ENCODE peak calls at places on chromosomes 13 and 19, in six cellular contexts. One of them, this sample, is unnamed.

GRCh38 chr19:31092189-31092753 is 257.0 kb downstream of the TSHZ3 start:
- DNase-seq in IMR-90: no peak
- DNase-seq in brain microvascular endothelial cell: no peak
- DNase-seq in adrenal gland: peak; percentile 30
- DNase-seq in coronary artery: no peak
- DNase-seq in lower lobe of right lung: no peak
- DNase-seq in this sample: no peak

GRCh38 chr19:58332697-58333096 is 5.9 kb downstream of the ZSCAN22 start:
- DNase-seq in IMR-90: no peak
- DNase-seq in brain microvascular endothelial cell: no peak
- DNase-seq in adrenal gland: no peak
- DNase-seq in coronary artery: no peak
- DNase-seq in lower lobe of right lung: no peak
- DNase-seq in this sample: no peak

GRCh38 chr13:59360108-59360507 is 803.6 kb downstream of the DIAPH3 start:
- DNase-seq in IMR-90: no peak
- DNase-seq in brain microvascular endothelial cell: no peak
- DNase-seq in adrenal gland: peak; percentile 22
- DNase-seq in coronary artery: no peak
- DNase-seq in lower lobe of right lung: no peak
- DNase-seq in this sample: peak; percentile 57

GRCh38 chr13:102233566-102234208 is 168.2 kb downstream of the FGF14 start:
- DNase-seq in IMR-90: no peak
- DNase-seq in brain microvascular endothelial cell: no peak
- DNase-seq in adrenal gland: no peak
- DNase-seq in coronary artery: no peak
- DNase-seq in lower lobe of right lung: no peak
- DNase-seq in this sample: no peak

GRCh38 chr13:79749985-79750551 is 269.1 kb downstream of the NDFIP2 start:
- DNase-seq in IMR-90: peak; percentile 97
- DNase-seq in brain microvascular endothelial cell: peak; percentile 96
- DNase-seq in adrenal gland: peak; percentile 83
- DNase-seq in coronary artery: no peak
- DNase-seq in lower lobe of right lung: peak; percentile 63
- DNase-seq in this sample: peak; percentile 99

GRCh38 chr13:71613347-71613746 is 253.7 kb downstream of the DACH1 start:
- DNase-seq in IMR-90: no peak
- DNase-seq in brain microvascular endothelial cell: no peak
- DNase-seq in adrenal gland: no peak
- DNase-seq in coronary artery: no peak
- DNase-seq in lower lobe of right lung: no peak
- DNase-seq in this sample: no peak

GRCh38 chr13:110397445-110397844 is 90.4 kb downstream of the COL4A2 start:
- DNase-seq in IMR-90: peak; percentile 85
- DNase-seq in brain microvascular endothelial cell: no peak
- DNase-seq in adrenal gland: peak; percentile 32
- DNase-seq in coronary artery: no peak
- DNase-seq in lower lobe of right lung: no peak
- DNase-seq in this sample: peak; percentile 92

GRCh38 chr13:40208517-40208916 is 457.9 kb downstream of the FOXO1 start:
- DNase-seq in IMR-90: no peak
- DNase-seq in brain microvascular endothelial cell: no peak
- DNase-seq in adrenal gland: no peak
- DNase-seq in coronary artery: no peak
- DNase-seq in lower lobe of right lung: no peak
- DNase-seq in this sample: no peak

GRCh38 chr19:29088761-29089160 is 124.2 kb downstream of the UQCRFS1 start:
- DNase-seq in IMR-90: no peak
- DNase-seq in brain microvascular endothelial cell: no peak
- DNase-seq in adrenal gland: no peak
- DNase-seq in coronary artery: no peak
- DNase-seq in lower lobe of right lung: no peak
- DNase-seq in this sample: no peak

GRCh38 chr19:58558623-58559274 is 338 bp upstream of the UBE2M start:
- DNase-seq in IMR-90: peak; percentile 98
- DNase-seq in brain microvascular endothelial cell: peak; percentile 98
- DNase-seq in adrenal gland: peak; percentile 99
- DNase-seq in coronary artery: peak; percentile 98
- DNase-seq in lower lobe of right lung: peak; percentile 99
- DNase-seq in this sample: peak; percentile 99

GRCh38 chr13:20157387-20157786 is 3.5 kb downstream of the GJA3 start:
- DNase-seq in IMR-90: no peak
- DNase-seq in brain microvascular endothelial cell: no peak
- DNase-seq in adrenal gland: no peak
- DNase-seq in coronary artery: no peak
- DNase-seq in lower lobe of right lung: no peak
- DNase-seq in this sample: no peak

GRCh38 chr19:38303517-38304351 is at the start of gene C19orf33:
- DNase-seq in IMR-90: no peak
- DNase-seq in brain microvascular endothelial cell: no peak
- DNase-seq in adrenal gland: no peak
- DNase-seq in coronary artery: no peak
- DNase-seq in lower lobe of right lung: peak; percentile 88
- DNase-seq in this sample: no peak

GRCh38 chr13:23901365-23901764 is 4.1 kb upstream of the C1QTNF9B start:
- DNase-seq in IMR-90: peak; percentile 61
- DNase-seq in brain microvascular endothelial cell: peak; percentile 44
- DNase-seq in adrenal gland: no peak
- DNase-seq in coronary artery: no peak
- DNase-seq in lower lobe of right lung: no peak
- DNase-seq in this sample: no peak

GRCh38 chr19:43779147-43779819 is 1.5 kb downstream of the KCNN4 start:
- DNase-seq in IMR-90: no peak
- DNase-seq in brain microvascular endothelial cell: no peak
- DNase-seq in adrenal gland: no peak
- DNase-seq in coronary artery: no peak
- DNase-seq in lower lobe of right lung: peak; percentile 78
- DNase-seq in this sample: no peak

GRCh38 chr13:96821381-96821780 is 172.9 kb downstream of the OXGR1 start:
- DNase-seq in IMR-90: peak; percentile 12
- DNase-seq in brain microvascular endothelial cell: peak; percentile 21
- DNase-seq in adrenal gland: no peak
- DNase-seq in coronary artery: no peak
- DNase-seq in lower lobe of right lung: no peak
- DNase-seq in this sample: peak; percentile 39

GRCh38 chr13:67662997-67663396 is 432.9 kb upstream of the PCDH9 start:
- DNase-seq in IMR-90: no peak
- DNase-seq in brain microvascular endothelial cell: no peak
- DNase-seq in adrenal gland: no peak
- DNase-seq in coronary artery: no peak
- DNase-seq in lower lobe of right lung: no peak
- DNase-seq in this sample: no peak

GRCh38 chr19:8630796-8631424 is 477 bp downstream of the NFILZ start:
- DNase-seq in IMR-90: no peak
- DNase-seq in brain microvascular endothelial cell: no peak
- DNase-seq in adrenal gland: no peak
- DNase-seq in coronary artery: no peak
- DNase-seq in lower lobe of right lung: no peak
- DNase-seq in this sample: no peak

GRCh38 chr13:52850396-52851152 is 2.1 kb upstream of the PCDH8 start:
- DNase-seq in IMR-90: peak; percentile 7
- DNase-seq in brain microvascular endothelial cell: no peak
- DNase-seq in adrenal gland: peak; percentile 68
- DNase-seq in coronary artery: no peak
- DNase-seq in lower lobe of right lung: peak; percentile 78
- DNase-seq in this sample: peak; percentile 53

GRCh38 chr13:109738298-109738746 is 48.1 kb downstream of the IRS2 start:
- DNase-seq in IMR-90: no peak
- DNase-seq in brain microvascular endothelial cell: no peak
- DNase-seq in adrenal gland: no peak
- DNase-seq in coronary artery: no peak
- DNase-seq in lower lobe of right lung: no peak
- DNase-seq in this sample: no peak

GRCh38 chr13:44565881-44566280 is 10.2 kb downstream of the TSC22D1 start:
- DNase-seq in IMR-90: peak; percentile 23
- DNase-seq in brain microvascular endothelial cell: no peak
- DNase-seq in adrenal gland: no peak
- DNase-seq in coronary artery: no peak
- DNase-seq in lower lobe of right lung: no peak
- DNase-seq in this sample: no peak

GRCh38 chr19:19749332-19750130 is 16.6 kb upstream of the ZNF14 start:
- DNase-seq in IMR-90: no peak
- DNase-seq in brain microvascular endothelial cell: no peak
- DNase-seq in adrenal gland: no peak
- DNase-seq in coronary artery: peak; percentile 54
- DNase-seq in lower lobe of right lung: no peak
- DNase-seq in this sample: no peak

GRCh38 chr19:4977299-4978174 is 8.6 kb downstream of the KDM4B start:
- DNase-seq in IMR-90: peak; percentile 95
- DNase-seq in brain microvascular endothelial cell: peak; percentile 88
- DNase-seq in adrenal gland: peak; percentile 62
- DNase-seq in coronary artery: peak; percentile 78
- DNase-seq in lower lobe of right lung: no peak
- DNase-seq in this sample: peak; percentile 92

GRCh38 chr19:10654610-10655456 is 687 bp downstream of the ILF3 start:
- DNase-seq in IMR-90: no peak
- DNase-seq in brain microvascular endothelial cell: no peak
- DNase-seq in adrenal gland: peak; percentile 58
- DNase-seq in coronary artery: peak; percentile 83
- DNase-seq in lower lobe of right lung: peak; percentile 67
- DNase-seq in this sample: peak; percentile 29

GRCh38 chr13:27419333-27419732 is 5.1 kb upstream of the GTF3A start:
- DNase-seq in IMR-90: peak; percentile 23
- DNase-seq in brain microvascular endothelial cell: no peak
- DNase-seq in adrenal gland: no peak
- DNase-seq in coronary artery: no peak
- DNase-seq in lower lobe of right lung: no peak
- DNase-seq in this sample: no peak

GRCh38 chr13:60335531-60335930 is 61.5 kb upstream of the TDRD3 start:
- DNase-seq in IMR-90: peak; percentile 22
- DNase-seq in brain microvascular endothelial cell: no peak
- DNase-seq in adrenal gland: no peak
- DNase-seq in coronary artery: no peak
- DNase-seq in lower lobe of right lung: no peak
- DNase-seq in this sample: peak; percentile 30

GRCh38 chr19:48329167-48329891 is 4.0 kb downstream of the EMP3 start:
- DNase-seq in IMR-90: peak; percentile 59
- DNase-seq in brain microvascular endothelial cell: no peak
- DNase-seq in adrenal gland: no peak
- DNase-seq in coronary artery: no peak
- DNase-seq in lower lobe of right lung: no peak
- DNase-seq in this sample: peak; percentile 44

DNA sequence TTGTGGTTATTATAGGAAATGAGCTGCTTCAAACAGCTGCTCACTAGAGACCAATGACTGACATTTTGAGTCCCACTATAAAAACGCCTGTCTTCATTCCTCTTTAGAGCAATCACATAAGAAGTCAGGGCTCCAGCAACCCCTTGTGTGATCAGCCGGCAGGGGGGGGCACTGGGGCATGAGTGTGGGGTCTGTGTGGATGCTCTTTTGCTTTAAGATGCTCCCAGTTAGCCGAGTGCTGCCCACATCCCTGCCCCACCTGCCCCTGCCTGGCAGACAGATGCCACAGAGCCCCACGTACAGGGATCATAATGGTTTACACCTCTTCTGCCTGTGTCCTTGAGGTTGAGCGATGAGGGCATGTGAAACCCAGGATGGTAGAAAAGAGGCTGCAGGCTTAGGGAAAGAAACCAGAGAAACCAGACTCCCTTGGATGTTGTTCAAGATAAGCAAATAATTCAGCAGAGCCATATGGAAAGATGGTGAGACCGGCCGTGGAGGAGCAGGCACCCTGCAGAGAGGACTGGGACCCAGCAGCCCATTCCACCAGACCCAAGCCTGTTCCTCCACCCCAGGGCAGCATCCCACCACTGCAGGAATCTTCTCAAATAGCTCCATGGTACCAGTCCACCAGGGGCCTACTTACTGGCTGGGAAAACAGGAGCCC is 55.4 kb downstream of the CHST8 start:
- DNase-seq in IMR-90: no peak
- DNase-seq in brain microvascular endothelial cell: no peak
- DNase-seq in adrenal gland: no peak
- DNase-seq in coronary artery: peak; percentile 40
- DNase-seq in lower lobe of right lung: no peak
- DNase-seq in this sample: no peak
- TF ChIP-seq CTCF in IMR-90: no peak
- TF ChIP-seq CTCF in brain microvascular endothelial cell: no peak
- TF ChIP-seq CTCF in adrenal gland: no peak
- TF ChIP-seq CTCF in coronary artery: no peak
- TF ChIP-seq CTCF in lower lobe of right lung: no peak
- TF ChIP-seq CTCF in this sample: no peak

DNA sequence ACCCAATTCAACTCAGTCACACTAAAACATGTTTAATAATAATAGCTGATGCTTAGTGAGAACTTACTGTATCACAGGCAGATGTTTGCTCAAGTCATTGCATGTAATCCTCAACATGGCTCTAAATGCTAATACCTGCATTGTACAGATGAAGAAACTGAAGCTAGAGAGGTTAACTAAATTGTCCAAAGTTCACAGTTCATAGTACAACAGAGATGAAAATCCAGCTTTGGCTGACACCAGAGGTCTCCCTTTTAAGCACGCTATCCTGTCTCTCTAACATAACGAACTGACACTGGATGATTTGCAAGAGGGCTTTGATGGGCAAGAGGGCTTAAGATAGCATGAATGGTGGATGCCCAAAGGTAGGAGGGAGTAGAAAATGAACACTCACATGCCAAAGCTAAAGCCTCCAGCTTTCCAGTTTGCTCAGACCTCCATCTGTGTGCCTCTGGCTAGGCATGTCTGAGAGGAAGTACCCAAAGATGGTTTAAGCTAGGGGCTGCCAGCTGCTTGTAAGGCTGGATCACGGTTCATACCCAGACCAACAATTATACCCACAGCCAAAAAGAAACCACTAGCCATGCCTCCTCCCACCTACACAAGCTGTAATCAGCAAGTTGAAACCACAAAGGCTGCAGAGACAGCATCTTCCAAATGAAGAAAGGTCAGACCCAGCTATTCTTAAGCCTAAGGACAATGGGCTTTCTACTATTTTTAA is 196.9 kb upstream of the UBL3 start:
- DNase-seq in IMR-90: peak; percentile 11
- DNase-seq in brain microvascular endothelial cell: no peak
- DNase-seq in adrenal gland: no peak
- DNase-seq in coronary artery: no peak
- DNase-seq in lower lobe of right lung: no peak
- DNase-seq in this sample: no peak
- H3K4me3 ChIP-seq in IMR-90: no peak overlapping the region
- H3K4me3 ChIP-seq in brain microvascular endothelial cell: no peak overlapping the region
- H3K4me3 ChIP-seq in adrenal gland: no peak overlapping the region
- H3K4me3 ChIP-seq in coronary artery: no peak overlapping the region
- H3K4me3 ChIP-seq in lower lobe of right lung: no peak overlapping the region
- H3K4me3 ChIP-seq in this sample: no peak overlapping the region

GRCh38 chr19:771332-771785 is 20.4 kb downstream of the MISP start:
- DNase-seq in IMR-90: peak; percentile 43
- DNase-seq in brain microvascular endothelial cell: peak; percentile 22
- DNase-seq in adrenal gland: no peak
- DNase-seq in coronary artery: no peak
- DNase-seq in lower lobe of right lung: no peak
- DNase-seq in this sample: peak; percentile 68
- TF ChIP-seq CTCF in IMR-90: peak; percentile 57
- TF ChIP-seq CTCF in brain microvascular endothelial cell: peak; percentile 76
- TF ChIP-seq CTCF in adrenal gland: peak; percentile 46
- TF ChIP-seq CTCF in coronary artery: no peak
- TF ChIP-seq CTCF in lower lobe of right lung: peak; percentile 59
- TF ChIP-seq CTCF in this sample: peak; percentile 61

DNA sequence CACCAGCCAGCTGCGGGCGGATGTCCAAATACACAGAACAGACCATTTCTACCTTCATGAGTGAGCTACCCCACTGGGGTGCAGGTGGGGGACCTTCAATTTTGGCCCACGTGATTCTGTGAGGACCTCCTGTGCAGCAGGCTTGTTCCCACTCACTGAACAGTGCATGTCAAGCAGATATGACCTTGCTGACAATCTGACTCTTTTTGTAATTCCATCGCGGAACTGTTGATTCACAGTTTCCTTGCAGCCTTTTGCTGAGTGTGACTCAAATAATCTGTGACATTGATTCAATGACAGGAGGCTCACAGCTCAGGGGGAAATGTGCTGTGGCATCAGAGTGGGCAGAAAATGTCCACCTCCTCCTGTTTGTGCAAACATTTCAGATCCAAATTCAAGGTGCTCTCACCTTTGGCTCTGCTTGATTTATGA is 170.2 kb upstream of the KL start:
- DNase-seq in IMR-90: no peak
- DNase-seq in brain microvascular endothelial cell: no peak
- DNase-seq in adrenal gland: peak; percentile 21
- DNase-seq in coronary artery: no peak
- DNase-seq in lower lobe of right lung: no peak
- DNase-seq in this sample: no peak
- H3K4me3 ChIP-seq in IMR-90: no peak overlapping the region
- H3K4me3 ChIP-seq in brain microvascular endothelial cell: no peak overlapping the region
- H3K4me3 ChIP-seq in adrenal gland: no peak overlapping the region
- H3K4me3 ChIP-seq in coronary artery: no peak overlapping the region
- H3K4me3 ChIP-seq in lower lobe of right lung: no peak overlapping the region
- H3K4me3 ChIP-seq in this sample: no peak overlapping the region

This sample was measured in fibroblast of pulmonary artery.